ENCODE peak calls at places on chromosomes 5 and 9, in seven cellular contexts. L, T, U, W, D, X and C are unnamed samples.
A peak's percentile ranks its signal among the peaks of the same experiment; 100 is the strongest.

GRCh38 chr9:100472725-100473261 is at the start of gene TMEFF1:
- DNase-seq in L (peak; percentile 26), T (peak; percentile 90), U (peak; percentile 50), W (peak; percentile 86), D (no peak), X (peak; percentile 27), C (peak; percentile 88)

GRCh38 chr5:3893975-3894374 is 298.3 kb downstream of the IRX1 start:
- DNase-seq in L (no peak), T (no peak), U (no peak), W (no peak), D (no peak), X (no peak), C (no peak)

GRCh38 chr9:127021664-127022337 is 100.6 kb downstream of the ANGPTL2 start:
- DNase-seq in L (peak; percentile 100), T (no peak), U (no peak), W (no peak), D (no peak), X (peak; percentile 76), C (no peak)

GRCh38 chr9:12426198-12426864 is 266.9 kb upstream of the TYRP1 start:
- DNase-seq in L (no peak), T (peak; percentile 57), U (no peak), W (peak; percentile 14), D (no peak), X (peak; percentile 48), C (peak; percentile 31)

GRCh38 chr5:36373527-36374086 is 71.9 kb upstream of the RANBP3L start:
- DNase-seq in L (peak; percentile 38), T (no peak), U (no peak), W (no peak), D (peak; percentile 47), X (peak; percentile 45), C (no peak)

GRCh38 chr9:87725900-87726709 is at the start of gene CTSL:
- DNase-seq in L (peak; percentile 76), T (peak; percentile 93), U (peak; percentile 85), W (peak; percentile 72), D (peak; percentile 95), X (peak; percentile 91), C (peak; percentile 95)

GRCh38 chr9:122053056-122053455 is 40.1 kb downstream of the TTLL11 start:
- DNase-seq in L (no peak), T (no peak), U (no peak), W (no peak), D (no peak), X (no peak), C (no peak)

GRCh38 chr5:64147849-64148441 is 17.7 kb upstream of the RNF180 start:
- DNase-seq in L (peak; percentile 24), T (peak; percentile 77), U (no peak), W (peak; percentile 51), D (peak; percentile 4), X (peak; percentile 52), C (peak; percentile 61)

GRCh38 chr5:153636713-153637112 is 146.2 kb downstream of the GRIA1 start:
- DNase-seq in L (no peak), T (no peak), U (no peak), W (no peak), D (no peak), X (no peak), C (no peak)
- H3K4ac ChIP-seq in L (no peak overlapping the region), T (no peak overlapping the region), U (no peak overlapping the region), W (no peak overlapping the region), D (no peak overlapping the region), X (no peak overlapping the region), C (no peak overlapping the region)

DNA sequence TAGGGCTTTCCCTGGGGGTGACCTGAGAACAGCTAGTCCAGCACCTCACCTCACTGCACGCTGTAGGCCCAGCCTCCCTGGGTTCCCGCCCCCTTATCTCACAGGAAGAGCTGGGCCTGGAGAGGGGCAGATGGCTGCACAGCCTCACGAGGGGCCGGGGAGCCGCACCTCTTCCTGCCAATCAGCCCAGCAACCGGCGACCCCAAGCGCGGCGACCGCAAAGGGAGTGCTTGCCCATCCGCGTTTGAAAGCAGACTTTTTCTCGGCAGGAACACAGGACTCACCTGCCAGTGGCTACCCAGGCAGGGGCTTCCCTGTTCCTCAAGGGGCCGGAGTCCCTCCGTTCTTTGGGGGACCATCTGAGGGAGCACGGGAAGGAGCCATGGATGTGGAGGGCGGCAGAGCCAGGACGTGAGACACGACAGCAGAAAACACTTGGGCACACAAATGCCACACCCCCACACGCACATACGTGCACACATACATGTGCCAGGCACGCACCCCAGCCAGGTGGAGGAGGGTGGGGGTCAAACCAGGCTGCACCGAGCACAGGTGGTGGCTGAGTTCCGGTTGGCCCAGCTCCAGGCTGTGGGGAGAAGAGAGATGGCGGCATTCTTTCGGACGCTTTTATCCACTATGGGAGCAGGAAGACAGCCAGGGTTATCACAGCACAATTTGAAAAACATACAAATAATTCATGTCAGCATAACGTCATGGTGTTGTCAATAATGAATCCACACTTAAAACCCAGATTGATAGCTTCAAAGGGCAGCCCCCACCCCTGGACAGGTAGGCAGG is 11.3 kb downstream of the TMEM250 start:
- DNase-seq in L (no peak), T (no peak), U (no peak), W (no peak), D (no peak), X (no peak), C (peak; percentile 66)
- H3K4ac ChIP-seq in L (peak overlapping the region; percentile 78), T (no peak overlapping the region), U (no peak overlapping the region), W (peak overlapping the region; percentile 98), D (no peak overlapping the region), X (no peak overlapping the region), C (no peak overlapping the region)

GRCh38 chr5:59246470-59247250 is 646.9 kb downstream of the PDE4D start:
- DNase-seq in L (peak; percentile 45), T (no peak), U (no peak), W (no peak), D (no peak), X (no peak), C (no peak)
- H3K4ac ChIP-seq in L (no peak overlapping the region), T (no peak overlapping the region), U (no peak overlapping the region), W (no peak overlapping the region), D (no peak overlapping the region), X (no peak overlapping the region), C (no peak overlapping the region)

GRCh38 chr5:141681695-141682641 is at the start of gene ARAP3:
- DNase-seq in L (peak; percentile 89), T (peak; percentile 89), U (no peak), W (peak; percentile 70), D (peak; percentile 48), X (peak; percentile 91), C (peak; percentile 83)

GRCh38 chr5:141683596-141684161 is 1.6 kb upstream of the ARAP3 start:
- DNase-seq in L (no peak), T (peak; percentile 61), U (no peak), W (no peak), D (no peak), X (peak; percentile 22), C (no peak)

GRCh38 chr5:141680178-141680577 is 1.9 kb downstream of the ARAP3 start:
- DNase-seq in L (no peak), T (no peak), U (no peak), W (no peak), D (no peak), X (no peak), C (no peak)

GRCh38 chr5:141681295-141681694 is 735 bp downstream of the ARAP3 start:
- DNase-seq in L (no peak), T (no peak), U (no peak), W (no peak), D (no peak), X (no peak), C (no peak)

GRCh38 chr5:141680751-141681201 is 1.3 kb downstream of the ARAP3 start:
- DNase-seq in L (peak; percentile 41), T (peak; percentile 98), U (peak; percentile 88), W (peak; percentile 79), D (no peak), X (peak; percentile 36), C (peak; percentile 97)
- H3K4ac ChIP-seq in L (peak overlapping the region; percentile 97), T (peak overlapping the region; percentile 65), U (peak overlapping the region; percentile 28), W (no peak overlapping the region), D (no peak overlapping the region), X (peak overlapping the region; percentile 62), C (no peak overlapping the region)

GRCh38 chr9:137311171-137311970 is 9.3 kb upstream of the NRARP start:
- DNase-seq in L (peak; percentile 33), T (no peak), U (no peak), W (no peak), D (peak; percentile 59), X (no peak), C (peak; percentile 65)
- H3K4ac ChIP-seq in L (no peak overlapping the region), T (no peak overlapping the region), U (peak overlapping the region; percentile 78), W (peak overlapping the region; percentile 84), D (no peak overlapping the region), X (no peak overlapping the region), C (no peak overlapping the region)